ENCODE peak calls at places on chromosomes 3 and 15, in four cellular contexts. F is HepG2, W is K562, H is GM12878. T is an unnamed sample. For H4K20me1, the result is how much of the 10 kb centered on the place peaks cover.

GRCh38 chr3:9934235-9934621 is 594 bp downstream of the CRELD1 start:
- DNase-seq in F (no peak), W (peak), H (no peak), T (no peak)

GRCh38 chr3:176584413-176585176 is 612.7 kb downstream of the TBL1XR1 start:
- DNase-seq in F (no peak), W (no peak), H (no peak), T (no peak)

GRCh38 chr3:141234283-141234682 is 2.7 kb downstream of the PXYLP1 start:
- DNase-seq in F (no peak), W (no peak), H (no peak), T (no peak)

GRCh38 chr15:29322407-29322806 is 52.8 kb upstream of the NSMCE3 start:
- DNase-seq in F (no peak), W (no peak), H (no peak), T (no peak)

GRCh38 chr3:52834871-52835501 is at the start of gene MUSTN1:
- DNase-seq in F (peak), W (no peak), H (no peak), T (no peak)

GRCh38 chr3:48952510-48953118 is 34.0 kb downstream of the ARIH2 start:
- DNase-seq in F (peak), W (no peak), H (no peak), T (peak)

GRCh38 chr3:133905376-133905775 is 9.7 kb upstream of the RAB6B start:
- DNase-seq in F (no peak), W (no peak), H (no peak), T (peak)

GRCh38 chr15:35696767-35697231 is 150.8 kb upstream of the DPH6 start:
- DNase-seq in F (peak), W (peak), H (no peak), T (no peak)

GRCh38 chr3:120560304-120561250 is 35.6 kb upstream of the NDUFB4 start:
- DNase-seq in F (no peak), W (no peak), H (no peak), T (no peak)

GRCh38 chr3:187986514-187986934 is 167.4 kb upstream of the LPP start:
- DNase-seq in F (no peak), W (no peak), H (no peak), T (no peak)

GRCh38 chr3:187987162-187987561 is 166.8 kb upstream of the LPP start:
- DNase-seq in F (no peak), W (no peak), H (no peak), T (no peak)

GRCh38 chr3:187989458-187990153 is 164.4 kb upstream of the LPP start:
- DNase-seq in F (no peak), W (no peak), H (no peak), T (peak)

GRCh38 chr3:187985636-187986035 is 168.3 kb upstream of the LPP start:
- DNase-seq in F (no peak), W (no peak), H (no peak), T (no peak)

DNA sequence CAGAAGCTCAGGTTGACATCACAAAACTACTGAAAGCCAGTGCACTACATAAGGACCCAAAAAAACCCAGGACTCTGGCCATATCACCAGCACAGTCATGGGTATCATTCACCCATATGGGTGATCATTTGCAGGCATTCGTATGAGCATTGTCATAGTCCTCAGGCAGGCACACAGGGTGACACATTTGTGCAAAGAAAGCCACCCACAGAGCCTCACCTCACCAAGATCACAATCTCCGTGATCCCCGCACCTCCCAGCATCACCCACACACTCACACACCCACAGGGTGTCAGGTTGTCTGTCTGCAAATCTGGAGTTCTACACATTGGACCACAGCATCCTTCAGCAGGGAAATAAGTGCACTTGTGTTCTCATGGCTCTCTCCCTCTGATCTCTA is 166.0 kb upstream of the LPP start:
- DNase-seq in F (no peak), W (no peak), H (no peak), T (no peak)
- TF ChIP-seq ATF3 in F (no peak), W (no peak), H (no peak), T (no peak)

DNA sequence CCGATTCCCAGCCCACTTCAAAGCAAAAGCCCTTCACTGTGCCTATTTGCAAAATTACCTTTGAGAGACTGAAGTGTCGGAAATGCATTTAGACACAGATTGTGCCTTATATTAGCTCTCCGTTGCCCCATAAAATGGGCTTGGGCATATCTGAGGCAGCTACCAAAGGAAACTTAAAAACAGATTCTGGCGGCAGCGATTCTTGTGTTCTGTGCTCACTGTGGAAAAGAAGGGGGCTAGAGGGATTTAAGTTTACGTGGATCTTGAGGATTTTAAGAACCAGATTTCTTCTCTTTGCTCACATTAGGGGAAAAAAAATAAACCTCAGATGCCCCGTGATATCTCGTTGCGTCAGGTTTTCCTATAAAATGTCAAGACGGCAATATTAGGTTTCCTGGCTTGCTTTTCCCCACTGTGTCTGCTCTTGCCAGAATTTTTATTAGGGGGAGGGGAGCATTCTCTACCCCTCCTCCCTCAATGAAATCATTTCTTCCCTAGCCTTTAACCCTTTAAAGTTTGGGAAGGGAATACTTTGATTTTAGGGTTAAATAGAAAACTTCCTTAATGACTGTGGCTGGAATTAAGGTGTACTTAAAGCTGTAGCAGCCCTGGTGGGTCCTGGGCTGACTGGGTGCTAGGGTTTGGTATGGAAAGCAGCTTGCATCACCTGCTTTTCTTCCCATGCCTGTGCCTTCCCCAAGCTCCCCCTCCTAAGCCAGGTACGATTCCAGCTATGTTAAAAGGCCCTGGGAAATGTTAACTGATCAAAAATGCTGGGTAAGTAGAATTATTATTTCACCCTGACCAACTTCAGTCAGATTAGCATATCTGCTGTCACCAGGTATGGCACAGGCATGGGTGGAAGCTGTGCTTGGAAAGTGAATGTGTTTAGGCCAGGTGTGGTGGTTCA is 73.8 kb downstream of the SMAD3 start:
- DNase-seq in F (no peak), W (no peak), H (no peak), T (no peak)
- H4K20me1 ChIP-seq in F (half or more), W (under half), H (under half), T (under half)

GRCh38 chr3:12588674-12589054 is 31.8 kb downstream of the MKRN2 start:
- DNase-seq in F (no peak), W (no peak), H (no peak), T (no peak)
- TF ChIP-seq USF2 in F (no peak), W (no peak), H (no peak), T (no peak)

DNA sequence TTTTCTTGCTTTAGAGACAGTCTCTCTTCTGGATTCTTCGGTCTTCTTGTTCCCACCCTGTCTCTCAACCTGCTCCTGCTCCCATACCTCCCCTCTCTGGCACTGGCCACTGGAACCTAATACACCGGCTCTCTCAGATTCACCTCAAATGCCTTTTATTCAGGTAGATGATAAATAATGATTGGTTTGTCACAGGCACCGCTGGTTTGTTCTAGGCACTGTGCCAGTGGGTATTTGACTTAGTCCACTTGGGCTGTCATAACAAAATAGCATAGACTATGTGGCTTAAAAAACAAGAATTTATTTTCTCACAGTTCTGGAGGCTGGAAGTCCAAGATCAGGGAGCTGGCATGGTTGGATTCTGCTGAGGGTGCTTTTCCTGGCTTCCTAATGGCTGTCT is 278.2 kb upstream of the STT3B start:
- DNase-seq in F (no peak), W (no peak), H (no peak), T (no peak)
- TF ChIP-seq ATF3 in F (no peak), W (no peak), H (no peak), T (no peak)

DNA sequence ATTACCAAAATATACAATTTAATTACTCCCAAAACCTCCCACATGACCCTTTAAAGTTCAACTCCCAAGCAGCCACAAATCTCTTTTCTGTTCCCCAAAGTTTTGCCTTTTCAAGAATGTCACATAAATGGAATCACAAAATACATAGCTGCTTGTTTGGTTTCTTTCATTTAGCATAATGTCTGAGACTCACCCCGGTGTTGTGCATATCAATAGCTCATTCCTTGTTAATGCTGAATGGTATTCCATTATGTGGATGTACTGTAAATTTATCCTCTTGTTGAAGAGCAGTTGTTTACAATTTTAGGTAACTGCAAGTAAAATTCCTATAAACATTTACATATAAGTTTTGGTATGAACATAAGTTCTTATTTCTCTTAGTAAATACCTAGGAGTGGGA is 15.5 kb downstream of the NAA50 start:
- DNase-seq in F (no peak), W (no peak), H (no peak), T (no peak)
- H4K20me1 ChIP-seq in F (under half), W (under half), H (under half), T (under half)